ENCODE peak calls at places on chromosome 3, in ten cellular contexts. One of them, this sample, is unnamed.

GRCh38 chr3:80771085-80771484 is 990.4 kb downstream of the GBE1 start:
- DNase-seq in SK-N-MC: no peak
- DNase-seq in left lung: peak; percentile 31
- DNase-seq in heart right ventricle: no peak
- DNase-seq in SK-N-SH: peak; percentile 59
- DNase-seq in endothelial cell of umbilical vein: no peak
- DNase-seq in lower lobe of right lung: no peak
- DNase-seq in CD4-positive, alpha-beta memory T cell: no peak
- DNase-seq in CD8-positive, alpha-beta T cell: no peak
- DNase-seq in CD8-positive, alpha-beta memory T cell: no peak
- DNase-seq in this sample: no peak

GRCh38 chr3:14876942-14877341 is 58.2 kb downstream of the FGD5 start:
- DNase-seq in CD8-positive, alpha-beta memory T cell: no peak
- DNase-seq in heart right ventricle: peak; percentile 53
- DNase-seq in CD4-positive, alpha-beta memory T cell: no peak
- DNase-seq in lower lobe of right lung: peak; percentile 67
- DNase-seq in endothelial cell of umbilical vein: peak; percentile 83
- DNase-seq in SK-N-MC: no peak
- DNase-seq in CD8-positive, alpha-beta T cell: no peak
- DNase-seq in SK-N-SH: peak; percentile 34
- DNase-seq in left lung: no peak
- DNase-seq in this sample: no peak

GRCh38 chr3:64445318-64446300 is 220.3 kb upstream of the PRICKLE2 start:
- DNase-seq in CD8-positive, alpha-beta T cell: no peak
- DNase-seq in endothelial cell of umbilical vein: no peak
- DNase-seq in SK-N-MC: no peak
- DNase-seq in CD4-positive, alpha-beta memory T cell: no peak
- DNase-seq in CD8-positive, alpha-beta memory T cell: no peak
- DNase-seq in heart right ventricle: no peak
- DNase-seq in SK-N-SH: peak; percentile 83
- DNase-seq in lower lobe of right lung: peak; percentile 75
- DNase-seq in left lung: peak; percentile 53
- DNase-seq in this sample: peak; percentile 72

GRCh38 chr3:35664460-35664919 is 25.2 kb downstream of the ARPP21 start:
- DNase-seq in CD8-positive, alpha-beta memory T cell: no peak
- DNase-seq in endothelial cell of umbilical vein: peak; percentile 86
- DNase-seq in left lung: peak; percentile 35
- DNase-seq in heart right ventricle: peak; percentile 60
- DNase-seq in SK-N-MC: no peak
- DNase-seq in lower lobe of right lung: peak; percentile 30
- DNase-seq in CD4-positive, alpha-beta memory T cell: no peak
- DNase-seq in CD8-positive, alpha-beta T cell: no peak
- DNase-seq in SK-N-SH: peak; percentile 32
- DNase-seq in this sample: peak; percentile 75

GRCh38 chr3:156547637-156548036 is 7.3 kb downstream of the SSR3 start:
- DNase-seq in left lung: no peak
- DNase-seq in CD8-positive, alpha-beta T cell: no peak
- DNase-seq in CD8-positive, alpha-beta memory T cell: no peak
- DNase-seq in CD4-positive, alpha-beta memory T cell: no peak
- DNase-seq in SK-N-SH: no peak
- DNase-seq in heart right ventricle: no peak
- DNase-seq in lower lobe of right lung: no peak
- DNase-seq in SK-N-MC: no peak
- DNase-seq in endothelial cell of umbilical vein: peak; percentile 51
- DNase-seq in this sample: peak; percentile 19

GRCh38 chr3:130442284-130442683 is 74.7 kb upstream of the COL6A6 start:
- DNase-seq in CD8-positive, alpha-beta memory T cell: no peak
- DNase-seq in SK-N-SH: no peak
- DNase-seq in left lung: peak; percentile 40
- DNase-seq in lower lobe of right lung: no peak
- DNase-seq in CD4-positive, alpha-beta memory T cell: no peak
- DNase-seq in endothelial cell of umbilical vein: no peak
- DNase-seq in heart right ventricle: no peak
- DNase-seq in SK-N-MC: peak; percentile 47
- DNase-seq in CD8-positive, alpha-beta T cell: no peak
- DNase-seq in this sample: no peak

GRCh38 chr3:122961146-122961545 is 66.4 kb downstream of the SEMA5B start:
- DNase-seq in CD4-positive, alpha-beta memory T cell: no peak
- DNase-seq in CD8-positive, alpha-beta memory T cell: no peak
- DNase-seq in left lung: no peak
- DNase-seq in lower lobe of right lung: no peak
- DNase-seq in SK-N-MC: no peak
- DNase-seq in endothelial cell of umbilical vein: no peak
- DNase-seq in CD8-positive, alpha-beta T cell: no peak
- DNase-seq in heart right ventricle: no peak
- DNase-seq in SK-N-SH: no peak
- DNase-seq in this sample: peak; percentile 44

GRCh38 chr3:170967682-170968081 is 58.8 kb downstream of the SLC2A2 start:
- DNase-seq in SK-N-SH: no peak
- DNase-seq in endothelial cell of umbilical vein: no peak
- DNase-seq in CD4-positive, alpha-beta memory T cell: no peak
- DNase-seq in heart right ventricle: no peak
- DNase-seq in left lung: no peak
- DNase-seq in lower lobe of right lung: no peak
- DNase-seq in CD8-positive, alpha-beta memory T cell: no peak
- DNase-seq in CD8-positive, alpha-beta T cell: no peak
- DNase-seq in SK-N-MC: no peak
- DNase-seq in this sample: no peak

GRCh38 chr3:29311805-29312204 is 30.9 kb downstream of the RBMS3 start:
- DNase-seq in lower lobe of right lung: no peak
- DNase-seq in CD8-positive, alpha-beta T cell: no peak
- DNase-seq in CD4-positive, alpha-beta memory T cell: no peak
- DNase-seq in SK-N-MC: no peak
- DNase-seq in CD8-positive, alpha-beta memory T cell: no peak
- DNase-seq in left lung: no peak
- DNase-seq in endothelial cell of umbilical vein: no peak
- DNase-seq in SK-N-SH: no peak
- DNase-seq in heart right ventricle: no peak
- DNase-seq in this sample: no peak

GRCh38 chr3:49716691-49717538 is 2.6 kb downstream of the AMIGO3 start:
- DNase-seq in CD4-positive, alpha-beta memory T cell: no peak
- DNase-seq in left lung: peak; percentile 29
- DNase-seq in endothelial cell of umbilical vein: no peak
- DNase-seq in heart right ventricle: no peak
- DNase-seq in CD8-positive, alpha-beta T cell: no peak
- DNase-seq in SK-N-SH: peak; percentile 17
- DNase-seq in lower lobe of right lung: no peak
- DNase-seq in CD8-positive, alpha-beta memory T cell: no peak
- DNase-seq in SK-N-MC: no peak
- DNase-seq in this sample: no peak

DNA sequence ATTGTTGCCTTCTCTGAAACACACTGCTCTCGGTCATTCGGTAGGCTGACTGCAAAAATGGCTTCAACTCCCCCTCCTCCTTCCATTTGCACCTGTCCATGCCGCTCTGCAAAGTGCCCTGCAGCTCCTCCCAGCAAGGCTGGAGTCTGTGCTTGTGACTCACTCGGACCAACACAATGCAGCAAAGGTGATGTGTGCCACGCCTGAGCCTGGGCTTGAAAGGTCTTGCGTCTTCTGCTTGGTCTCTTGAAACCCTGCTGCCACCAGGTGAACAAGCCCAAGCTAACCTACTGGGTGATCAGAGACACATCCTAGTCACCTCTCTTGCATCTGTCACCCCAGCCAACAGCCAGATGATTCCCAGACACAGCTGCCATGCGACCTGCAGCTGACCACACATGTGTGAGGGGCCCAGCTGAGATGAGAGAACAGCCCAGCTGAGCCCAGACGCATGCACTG is 71.1 kb downstream of the MGLL start:
- DNase-seq in endothelial cell of umbilical vein: no peak
- DNase-seq in SK-N-MC: no peak
- DNase-seq in CD8-positive, alpha-beta memory T cell: no peak
- DNase-seq in CD4-positive, alpha-beta memory T cell: no peak
- DNase-seq in SK-N-SH: peak; percentile 62
- DNase-seq in heart right ventricle: no peak
- DNase-seq in left lung: no peak
- DNase-seq in lower lobe of right lung: no peak
- DNase-seq in CD8-positive, alpha-beta T cell: no peak
- DNase-seq in this sample: no peak
- H3K4me3 ChIP-seq in endothelial cell of umbilical vein: no peak overlapping the region
- H3K4me3 ChIP-seq in SK-N-MC: no peak overlapping the region
- H3K4me3 ChIP-seq in CD8-positive, alpha-beta memory T cell: no peak overlapping the region
- H3K4me3 ChIP-seq in CD4-positive, alpha-beta memory T cell: no peak overlapping the region
- H3K4me3 ChIP-seq in SK-N-SH: no peak overlapping the region
- H3K4me3 ChIP-seq in heart right ventricle: no peak overlapping the region
- H3K4me3 ChIP-seq in left lung: no peak overlapping the region
- H3K4me3 ChIP-seq in lower lobe of right lung: no peak overlapping the region
- H3K4me3 ChIP-seq in CD8-positive, alpha-beta T cell: no peak overlapping the region
- H3K4me3 ChIP-seq in this sample: no peak overlapping the region

GRCh38 chr3:45280227-45280626 is 54.1 kb upstream of the TMEM158 start:
- DNase-seq in SK-N-SH: no peak
- DNase-seq in CD8-positive, alpha-beta memory T cell: no peak
- DNase-seq in endothelial cell of umbilical vein: no peak
- DNase-seq in CD4-positive, alpha-beta memory T cell: no peak
- DNase-seq in SK-N-MC: no peak
- DNase-seq in CD8-positive, alpha-beta T cell: no peak
- DNase-seq in lower lobe of right lung: no peak
- DNase-seq in left lung: no peak
- DNase-seq in heart right ventricle: no peak
- DNase-seq in this sample: no peak
- H3K9me3 ChIP-seq in SK-N-SH: peaks cover 15% of the 10 kb centered on the region
- H3K9me3 ChIP-seq in CD8-positive, alpha-beta memory T cell: no peaks in the 10 kb centered on the region
- H3K9me3 ChIP-seq in endothelial cell of umbilical vein: no peaks in the 10 kb centered on the region
- H3K9me3 ChIP-seq in CD4-positive, alpha-beta memory T cell: no peaks in the 10 kb centered on the region
- H3K9me3 ChIP-seq in SK-N-MC: no peaks in the 10 kb centered on the region
- H3K9me3 ChIP-seq in CD8-positive, alpha-beta T cell: no peaks in the 10 kb centered on the region
- H3K9me3 ChIP-seq in lower lobe of right lung: peaks cover 14% of the 10 kb centered on the region
- H3K9me3 ChIP-seq in left lung: peaks cover 29% of the 10 kb centered on the region
- H3K9me3 ChIP-seq in heart right ventricle: no peaks in the 10 kb centered on the region
- H3K9me3 ChIP-seq in this sample: peaks cover 32% of the 10 kb centered on the region

GRCh38 chr3:46371802-46372340 is 1.1 kb downstream of the CCR5 start:
- DNase-seq in heart right ventricle: no peak
- DNase-seq in CD8-positive, alpha-beta memory T cell: no peak
- DNase-seq in CD4-positive, alpha-beta memory T cell: no peak
- DNase-seq in CD8-positive, alpha-beta T cell: no peak
- DNase-seq in left lung: no peak
- DNase-seq in endothelial cell of umbilical vein: no peak
- DNase-seq in lower lobe of right lung: no peak
- DNase-seq in SK-N-MC: no peak
- DNase-seq in SK-N-SH: no peak
- DNase-seq in this sample: no peak
- H3K4me3 ChIP-seq in heart right ventricle: no peak overlapping the region
- H3K4me3 ChIP-seq in CD8-positive, alpha-beta memory T cell: peak overlapping the region; percentile 55
- H3K4me3 ChIP-seq in CD4-positive, alpha-beta memory T cell: no peak overlapping the region
- H3K4me3 ChIP-seq in CD8-positive, alpha-beta T cell: no peak overlapping the region
- H3K4me3 ChIP-seq in left lung: no peak overlapping the region
- H3K4me3 ChIP-seq in endothelial cell of umbilical vein: no peak overlapping the region
- H3K4me3 ChIP-seq in lower lobe of right lung: peak overlapping the region; percentile 22
- H3K4me3 ChIP-seq in SK-N-MC: no peak overlapping the region
- H3K4me3 ChIP-seq in SK-N-SH: no peak overlapping the region
- H3K4me3 ChIP-seq in this sample: no peak overlapping the region

GRCh38 chr3:149833241-149833640 is 20.2 kb downstream of the RNF13 start:
- DNase-seq in CD4-positive, alpha-beta memory T cell: no peak
- DNase-seq in heart right ventricle: no peak
- DNase-seq in left lung: no peak
- DNase-seq in SK-N-MC: no peak
- DNase-seq in endothelial cell of umbilical vein: peak; percentile 2
- DNase-seq in lower lobe of right lung: no peak
- DNase-seq in CD8-positive, alpha-beta T cell: no peak
- DNase-seq in SK-N-SH: no peak
- DNase-seq in CD8-positive, alpha-beta memory T cell: no peak
- DNase-seq in this sample: no peak
- H3K9me3 ChIP-seq in CD4-positive, alpha-beta memory T cell: no peaks in the 10 kb centered on the region
- H3K9me3 ChIP-seq in heart right ventricle: no peaks in the 10 kb centered on the region
- H3K9me3 ChIP-seq in left lung: peaks cover 59% of the 10 kb centered on the region
- H3K9me3 ChIP-seq in SK-N-MC: peaks cover 20% of the 10 kb centered on the region
- H3K9me3 ChIP-seq in endothelial cell of umbilical vein: no peaks in the 10 kb centered on the region
- H3K9me3 ChIP-seq in lower lobe of right lung: peaks cover 37% of the 10 kb centered on the region
- H3K9me3 ChIP-seq in CD8-positive, alpha-beta T cell: peaks cover 7% of the 10 kb centered on the region
- H3K9me3 ChIP-seq in SK-N-SH: peaks cover 14% of the 10 kb centered on the region
- H3K9me3 ChIP-seq in CD8-positive, alpha-beta memory T cell: peaks cover 26% of the 10 kb centered on the region
- H3K9me3 ChIP-seq in this sample: peaks cover 10% of the 10 kb centered on the region

DNA sequence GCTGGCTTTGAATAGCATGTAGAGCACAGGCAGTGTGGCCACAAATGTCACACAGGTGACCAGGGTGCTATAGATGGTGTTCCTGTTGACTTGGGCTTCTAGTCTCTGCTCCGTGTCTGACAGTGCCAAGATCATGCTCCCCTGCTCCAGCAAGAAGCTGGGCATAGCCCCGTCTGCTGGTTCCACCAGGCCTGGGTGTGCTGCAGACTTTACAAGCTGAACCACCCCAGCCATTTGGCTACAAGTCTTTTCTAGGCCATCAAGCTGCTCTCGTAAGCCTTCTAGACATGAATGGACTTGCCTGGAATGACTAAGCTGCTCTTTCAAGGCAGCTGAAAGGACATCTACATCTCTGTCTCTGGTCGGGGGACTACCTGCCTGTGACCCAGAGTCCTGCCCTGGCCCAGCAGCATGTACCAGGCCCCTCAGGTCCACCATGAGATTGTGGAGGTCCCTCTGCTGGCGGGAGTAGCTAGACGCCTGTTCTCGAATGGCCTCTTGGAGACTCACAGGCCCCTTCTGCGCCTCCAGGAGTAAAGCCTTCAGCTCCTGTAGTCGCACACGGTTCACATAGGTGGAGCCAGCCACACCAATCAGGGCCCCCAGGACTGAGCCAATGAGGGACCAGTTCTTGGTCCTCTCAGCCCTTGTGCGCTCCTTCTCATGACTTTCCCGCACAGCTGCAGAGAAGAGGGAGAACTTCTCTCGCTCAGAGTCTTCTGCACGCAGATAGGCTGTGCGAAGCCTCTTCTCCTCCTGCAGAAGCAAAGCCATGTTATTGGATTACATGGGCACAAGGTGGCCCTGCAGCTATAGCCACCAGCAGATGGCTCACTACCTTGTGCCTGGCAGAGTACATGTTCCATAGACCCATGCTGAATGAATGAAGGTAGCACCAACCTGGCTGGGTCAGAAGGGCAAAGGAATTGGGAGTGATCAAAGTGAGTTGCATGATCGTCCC is 2.8 kb upstream of the PLXNB1 start:
- DNase-seq in CD8-positive, alpha-beta memory T cell: no peak
- DNase-seq in heart right ventricle: no peak
- DNase-seq in CD8-positive, alpha-beta T cell: no peak
- DNase-seq in CD4-positive, alpha-beta memory T cell: no peak
- DNase-seq in SK-N-MC: no peak
- DNase-seq in endothelial cell of umbilical vein: no peak
- DNase-seq in left lung: peak; percentile 15
- DNase-seq in SK-N-SH: peak; percentile 19
- DNase-seq in lower lobe of right lung: no peak
- DNase-seq in this sample: no peak
- H3K4me3 ChIP-seq in CD8-positive, alpha-beta memory T cell: no peak overlapping the region
- H3K4me3 ChIP-seq in heart right ventricle: no peak overlapping the region
- H3K4me3 ChIP-seq in CD8-positive, alpha-beta T cell: no peak overlapping the region
- H3K4me3 ChIP-seq in CD4-positive, alpha-beta memory T cell: no peak overlapping the region
- H3K4me3 ChIP-seq in SK-N-MC: no peak overlapping the region
- H3K4me3 ChIP-seq in endothelial cell of umbilical vein: no peak overlapping the region
- H3K4me3 ChIP-seq in left lung: no peak overlapping the region
- H3K4me3 ChIP-seq in SK-N-SH: no peak overlapping the region
- H3K4me3 ChIP-seq in lower lobe of right lung: no peak overlapping the region
- H3K4me3 ChIP-seq in this sample: peak overlapping the region; percentile 71

GRCh38 chr3:43016513-43016865 is 37.4 kb downstream of the GASK1A start:
- DNase-seq in left lung: no peak
- DNase-seq in CD4-positive, alpha-beta memory T cell: peak; percentile 40
- DNase-seq in CD8-positive, alpha-beta T cell: no peak
- DNase-seq in heart right ventricle: no peak
- DNase-seq in SK-N-MC: no peak
- DNase-seq in endothelial cell of umbilical vein: no peak
- DNase-seq in lower lobe of right lung: no peak
- DNase-seq in SK-N-SH: no peak
- DNase-seq in CD8-positive, alpha-beta memory T cell: no peak
- DNase-seq in this sample: no peak
- H3K9me3 ChIP-seq in left lung: peaks cover 53% of the 10 kb centered on the region
- H3K9me3 ChIP-seq in CD4-positive, alpha-beta memory T cell: peaks cover 38% of the 10 kb centered on the region
- H3K9me3 ChIP-seq in CD8-positive, alpha-beta T cell: peaks cover 54% of the 10 kb centered on the region
- H3K9me3 ChIP-seq in heart right ventricle: no peaks in the 10 kb centered on the region
- H3K9me3 ChIP-seq in SK-N-MC: no peaks in the 10 kb centered on the region
- H3K9me3 ChIP-seq in endothelial cell of umbilical vein: no peaks in the 10 kb centered on the region
- H3K9me3 ChIP-seq in lower lobe of right lung: peaks cover 7% of the 10 kb centered on the region
- H3K9me3 ChIP-seq in SK-N-SH: no peaks in the 10 kb centered on the region
- H3K9me3 ChIP-seq in CD8-positive, alpha-beta memory T cell: peaks cover 62% of the 10 kb centered on the region
- H3K9me3 ChIP-seq in this sample: peaks cover 6% of the 10 kb centered on the region